ENCODE peak calls at places on chromosomes 12 and 14, in nine cellular contexts. I is cardiac muscle cell, L is NCI-H2081, S is epithelial cell of esophagus, B is GM12864, C is Daoy, X is C1 segment of cervical spinal cord, Z is RWPE2, R is NCI-H1105 treated with DMSO at 0.1 percent for 48 hours. M is an unnamed sample.

GRCh38 chr14:72154645-72155378 is 222.6 kb downstream of the RGS6 start:
- DNase-seq in I (no peak), L (no peak), S (no peak), B (no peak), C (peak), X (no peak), Z (no peak), R (no peak), M (no peak)

GRCh38 chr12:99131761-99132199 is 486.7 kb downstream of the APAF1 start:
- DNase-seq in I (no peak), L (no peak), S (no peak), B (peak), C (peak), X (no peak), Z (no peak), R (no peak), M (no peak)

GRCh38 chr12:67068773-67069450 is 200.2 kb upstream of the CAND1 start:
- DNase-seq in I (peak), L (peak), S (peak), B (no peak), C (peak), X (no peak), Z (no peak), R (peak), M (no peak)

GRCh38 chr14:89270439-89271227 is 146.4 kb downstream of the FOXN3 start:
- DNase-seq in I (no peak), L (no peak), S (peak), B (peak), C (no peak), X (no peak), Z (no peak), R (no peak), M (no peak)

GRCh38 chr14:96502621-96503251 is 554 bp downstream of the PAPOLA start:
- DNase-seq in I (peak), L (peak), S (peak), B (no peak), C (peak), X (peak), Z (no peak), R (peak), M (peak)

GRCh38 chr12:64824500-64825142 is at the start of gene TBC1D30:
- DNase-seq in I (peak), L (peak), S (no peak), B (no peak), C (peak), X (peak), Z (no peak), R (peak), M (peak)

GRCh38 chr12:1592444-1593231 is 1.7 kb downstream of the FBXL14 start:
- DNase-seq in I (peak), L (peak), S (peak), B (no peak), C (peak), X (no peak), Z (peak), R (peak), M (no peak)

GRCh38 chr12:121518656-121519055 is 62.2 kb downstream of the KDM2B start:
- DNase-seq in I (no peak), L (no peak), S (no peak), B (no peak), C (no peak), X (no peak), Z (no peak), R (no peak), M (no peak)

GRCh38 chr12:65935906-65936528 is 111.7 kb downstream of the HMGA2 start:
- DNase-seq in I (no peak), L (no peak), S (no peak), B (no peak), C (no peak), X (no peak), Z (no peak), R (no peak), M (no peak)

GRCh38 chr12:11787437-11787836 is 138.0 kb downstream of the ETV6 start:
- DNase-seq in I (no peak), L (no peak), S (no peak), B (no peak), C (no peak), X (no peak), Z (no peak), R (no peak), M (no peak)

GRCh38 chr12:50932787-50933280 is 19.5 kb upstream of the HIGD1C start:
- DNase-seq in I (no peak), L (no peak), S (no peak), B (no peak), C (no peak), X (no peak), Z (no peak), R (no peak), M (no peak)

GRCh38 chr12:95318071-95318545 is 100.5 kb downstream of the VEZT start:
- DNase-seq in I (no peak), L (no peak), S (peak), B (no peak), C (peak), X (no peak), Z (no peak), R (no peak), M (no peak)

GRCh38 chr12:110717037-110717436 is 25.7 kb downstream of the PPP1CC start:
- DNase-seq in I (no peak), L (no peak), S (no peak), B (no peak), C (no peak), X (no peak), Z (no peak), R (no peak), M (no peak)

GRCh38 chr14:22220427-22220826 is 368.6 kb downstream of the DAD1 start:
- DNase-seq in I (no peak), L (no peak), S (peak), B (no peak), C (no peak), X (no peak), Z (no peak), R (no peak), M (no peak)

GRCh38 chr14:94135476-94135875 is 6.1 kb upstream of the IFI27L2 start:
- DNase-seq in I (no peak), L (no peak), S (no peak), B (no peak), C (no peak), X (no peak), Z (no peak), R (no peak), M (no peak)

GRCh38 chr12:104292872-104293794 is 10.4 kb upstream of the EID3 start:
- DNase-seq in I (no peak), L (no peak), S (no peak), B (no peak), C (no peak), X (no peak), Z (no peak), R (no peak), M (no peak)

GRCh38 chr12:2251485-2252179 is 198.8 kb downstream of the CACNA1C start:
- DNase-seq in I (no peak), L (no peak), S (no peak), B (no peak), C (no peak), X (no peak), Z (no peak), R (peak), M (no peak)

GRCh38 chr12:105166736-105167135 is 59.2 kb downstream of the WASHC4 start:
- DNase-seq in I (no peak), L (no peak), S (peak), B (no peak), C (no peak), X (no peak), Z (no peak), R (no peak), M (no peak)

GRCh38 chr14:28759056-28759657 is 7.4 kb upstream of the FOXG1 start:
- DNase-seq in I (no peak), L (no peak), S (peak), B (no peak), C (peak), X (no peak), Z (no peak), R (no peak), M (no peak)

GRCh38 chr14:103762011-103762410 is 46.4 kb downstream of the ZFYVE21 start:
- DNase-seq in I (no peak), L (no peak), S (no peak), B (no peak), C (no peak), X (no peak), Z (no peak), R (no peak), M (no peak)

GRCh38 chr12:22541496-22541895 is 2.8 kb downstream of the C2CD5 start:
- DNase-seq in I (no peak), L (no peak), S (peak), B (no peak), C (no peak), X (no peak), Z (no peak), R (no peak), M (no peak)

GRCh38 chr14:35107866-35108265 is 13.9 kb downstream of the PPP2R3C start:
- DNase-seq in I (no peak), L (no peak), S (no peak), B (no peak), C (no peak), X (no peak), Z (no peak), R (no peak), M (no peak)

GRCh38 chr12:82857276-82857675 is 170.6 kb downstream of the TMTC2 start:
- DNase-seq in I (no peak), L (no peak), S (no peak), B (no peak), C (no peak), X (no peak), Z (no peak), R (no peak), M (no peak)

GRCh38 chr12:124666722-124667259 is 99.4 kb upstream of the NCOR2 start:
- DNase-seq in I (no peak), L (no peak), S (no peak), B (no peak), C (no peak), X (no peak), Z (no peak), R (no peak), M (no peak)

GRCh38 chr12:1804545-1805332 is 15.6 kb upstream of the LRTM2 start:
- DNase-seq in I (peak), L (peak), S (peak), B (peak), C (peak), X (peak), Z (peak), R (peak), M (peak)

GRCh38 chr12:20376984-20377383 is 8.6 kb downstream of the PDE3A start:
- DNase-seq in I (no peak), L (no peak), S (peak), B (no peak), C (no peak), X (no peak), Z (no peak), R (no peak), M (no peak)

GRCh38 chr12:105451798-105452197 is 121.3 kb downstream of the C12orf75 start:
- DNase-seq in I (no peak), L (no peak), S (no peak), B (no peak), C (no peak), X (no peak), Z (no peak), R (no peak), M (no peak)

GRCh38 chr12:54689034-54689372 is 40.8 kb upstream of the DCD start:
- DNase-seq in I (no peak), L (no peak), S (no peak), B (no peak), C (no peak), X (no peak), Z (no peak), R (peak), M (no peak)

GRCh38 chr14:103374121-103374520 is 11.1 kb upstream of the MARK3 start:
- DNase-seq in I (no peak), L (no peak), S (no peak), B (no peak), C (no peak), X (no peak), Z (no peak), R (no peak), M (no peak)

GRCh38 chr14:89388853-89389252 is 28.2 kb downstream of the FOXN3 start:
- DNase-seq in I (no peak), L (no peak), S (peak), B (no peak), C (no peak), X (no peak), Z (no peak), R (no peak), M (no peak)

M was measured in hypothalamus.